ENCODE peak calls at places on chromosome 20, in four cellular contexts. P, M, B and D are unnamed samples.
A peak's percentile ranks its signal among the peaks of the same experiment; 100 is the strongest.

GRCh38 chr20:9400371-9401025 is 113.9 kb upstream of the LAMP5 start:
- DNase-seq in M (no peak), B (no peak), P (no peak), D (no peak)

GRCh38 chr20:56924316-56924975 is 295.3 kb downstream of the TFAP2C start:
- DNase-seq in B (no peak), P (no peak), M (no peak), D (no peak)

GRCh38 chr20:50980071-50980681 is 21.6 kb downstream of the MOCS3 start:
- DNase-seq in M (peak; percentile 64), B (no peak), P (no peak), D (no peak)

GRCh38 chr20:34945315-34946077 is 10.1 kb downstream of the GSS start:
- DNase-seq in M (no peak), B (no peak), P (no peak), D (no peak)

GRCh38 chr20:658731-659291 is 5.8 kb upstream of the SRXN1 start:
- DNase-seq in B (no peak), P (no peak), M (no peak), D (no peak)

GRCh38 chr20:44706371-44707258 is 8.6 kb upstream of the CCN5 start:
- DNase-seq in B (no peak), M (no peak), P (no peak), D (no peak)

GRCh38 chr20:17651761-17652388 is 30.2 kb downstream of the RRBP1 start:
- DNase-seq in B (no peak), M (no peak), P (no peak), D (no peak)

GRCh38 chr20:60071965-60072364 is 113.7 kb downstream of the CDH26 start:
- DNase-seq in B (no peak), M (no peak), P (no peak), D (no peak)

GRCh38 chr20:48986899-48987298 is 59.2 kb upstream of the CSE1L start:
- DNase-seq in B (no peak), M (peak; percentile 49), P (peak; percentile 17), D (peak; percentile 14)

GRCh38 chr20:62837091-62837490 is 20.2 kb downstream of the COL9A3 start:
- DNase-seq in B (no peak), M (no peak), P (no peak), D (no peak)

GRCh38 chr20:44279228-44279627 is 31.8 kb downstream of the FITM2 start:
- DNase-seq in B (no peak), P (no peak), M (no peak), D (no peak)

GRCh38 chr20:48411265-48411664 is 416.5 kb downstream of the PREX1 start:
- DNase-seq in P (no peak), B (no peak), M (no peak), D (no peak)

GRCh38 chr20:43584448-43585138 is 6.1 kb upstream of the IFT52 start:
- DNase-seq in M (peak; percentile 74), B (no peak), P (no peak), D (no peak)

GRCh38 chr20:37379967-37380828 is 34.3 kb downstream of the SRC start:
- DNase-seq in M (peak; percentile 97), P (peak; percentile 39), B (no peak), D (no peak)

GRCh38 chr20:2757969-2758368 is 42.5 kb downstream of the CPXM1 start:
- DNase-seq in P (no peak), B (no peak), M (no peak), D (no peak)

GRCh38 chr20:37651932-37652331 is 41.9 kb upstream of the CTNNBL1 start:
- DNase-seq in M (peak; percentile 51), P (peak; percentile 27), B (no peak), D (peak; percentile 33)

DNA sequence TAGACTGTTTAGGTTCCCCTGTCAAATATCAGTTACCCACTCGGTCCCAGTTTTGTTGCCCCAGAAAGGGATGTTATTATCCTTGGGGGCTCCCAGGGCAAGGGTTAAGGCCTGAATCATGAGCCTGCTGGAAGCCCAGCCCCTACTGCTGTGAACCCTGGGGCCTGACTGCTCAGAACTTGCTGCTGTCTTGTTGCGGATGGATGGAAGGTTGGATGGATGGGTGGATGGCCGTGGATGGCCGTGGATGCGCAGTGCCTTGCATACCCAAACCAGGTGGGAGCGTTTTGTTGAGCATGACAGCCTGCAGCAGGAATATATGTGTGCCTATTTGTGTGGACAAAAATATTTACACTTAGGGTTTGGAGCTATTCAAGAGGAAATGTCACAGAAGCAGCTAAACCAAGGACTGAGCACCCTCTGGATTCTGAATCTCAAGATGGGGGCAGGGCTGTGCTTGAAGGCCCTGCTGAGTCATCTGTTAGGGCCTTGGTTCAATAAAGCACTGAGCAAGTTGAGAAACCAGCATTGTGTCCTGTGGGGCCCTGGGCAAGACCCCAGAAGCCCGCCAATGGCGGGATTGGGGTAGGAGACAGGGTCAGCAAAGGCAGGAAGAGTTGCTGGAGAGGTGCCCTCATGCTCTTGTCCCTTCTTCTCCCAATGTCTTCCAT is 9.6 kb downstream of the CDC25B start:
- DNase-seq in B (no peak), M (no peak), P (peak; percentile 62), D (no peak)
- TF ChIP-seq FOXM1 in B (no peak), M (no peak), P (no peak), D (no peak)

GRCh38 chr20:32968833-32969241 is 35.4 kb downstream of the SUN5 start:
- DNase-seq in P (no peak), B (no peak), M (no peak), D (no peak)
- TF ChIP-seq BHLHE40 in P (no peak), B (no peak), M (no peak), D (no peak)

DNA sequence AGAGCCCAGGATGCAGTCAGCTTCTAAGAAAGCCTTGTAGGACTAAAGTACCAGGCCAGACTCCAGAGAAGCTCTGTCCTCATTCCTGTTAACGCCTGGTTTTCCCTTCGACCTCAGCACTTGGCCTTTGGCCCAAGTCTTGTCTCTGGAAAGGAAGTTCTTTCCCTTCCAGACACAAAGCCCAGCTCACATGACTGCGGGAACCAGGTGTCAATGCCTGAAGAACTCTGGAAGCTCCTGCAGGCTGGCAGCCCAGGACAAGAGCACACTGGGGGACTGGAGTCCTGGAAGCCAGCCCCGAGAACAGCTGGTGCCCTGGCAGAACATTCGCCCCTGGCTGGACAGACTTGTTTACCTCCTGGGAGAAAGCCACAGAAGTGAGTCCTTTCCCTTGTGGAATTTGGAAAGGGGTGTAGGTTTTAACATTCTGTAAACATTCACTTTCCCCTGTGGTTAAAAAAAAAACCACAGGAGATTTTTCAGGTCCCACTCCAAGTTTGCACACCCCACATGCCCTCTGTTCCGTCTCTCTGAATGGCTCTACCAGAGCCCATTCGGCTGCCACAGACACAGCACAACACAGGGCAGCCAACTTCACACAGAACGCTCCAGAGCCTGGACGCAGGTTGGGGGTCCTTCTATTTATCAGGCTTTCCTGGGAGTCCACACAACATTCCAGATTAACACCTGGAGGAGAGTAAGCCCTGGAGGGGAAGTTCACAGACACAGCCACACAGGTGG is 18.1 kb downstream of the ACSS1 start:
- DNase-seq in M (no peak), B (no peak), P (no peak), D (no peak)
- TF ChIP-seq FOXM1 in M (no peak), B (no peak), P (no peak), D (no peak)

DNA sequence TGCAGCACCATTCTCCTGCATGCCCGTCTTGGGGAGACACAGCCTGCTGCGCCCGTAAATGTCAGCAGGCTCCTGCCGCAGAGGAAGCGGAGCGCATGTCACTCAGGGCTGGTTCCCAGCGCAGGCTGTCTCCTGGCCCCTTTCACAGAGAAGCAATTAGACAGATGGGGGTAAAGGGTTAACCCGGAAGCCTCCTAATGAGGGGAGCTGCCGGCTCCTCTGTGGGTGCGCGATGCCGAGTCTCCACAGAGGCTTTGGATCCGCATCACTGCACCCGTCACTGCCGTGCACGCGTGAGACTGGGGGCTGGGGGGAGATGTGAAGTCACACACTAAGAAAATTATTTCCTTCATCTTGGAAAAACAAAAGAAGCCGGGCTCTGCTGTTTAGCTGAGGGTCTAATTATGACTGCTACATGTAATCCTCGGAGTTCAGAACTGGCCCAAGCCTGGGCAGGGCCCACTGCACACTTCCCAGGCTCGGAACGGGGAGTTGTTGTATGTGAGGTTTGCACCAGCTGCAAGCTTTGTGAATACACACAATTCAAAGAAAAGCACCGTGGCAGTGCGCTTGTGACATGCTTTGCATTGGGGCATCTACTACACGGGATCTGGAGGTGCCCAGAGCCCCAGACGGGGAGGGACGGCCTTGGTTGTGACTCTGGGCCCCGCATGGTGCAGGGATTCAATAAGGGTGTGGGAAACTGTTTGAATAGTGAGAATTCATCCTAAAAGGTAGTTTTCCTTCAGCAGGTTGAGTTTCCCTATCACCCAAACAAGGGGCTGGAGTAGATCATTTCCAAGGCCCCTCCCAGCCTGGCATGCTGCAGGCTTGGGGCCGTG is 331.6 kb downstream of the TAF4 start:
- DNase-seq in B (no peak), P (no peak), M (no peak), D (no peak)
- TF ChIP-seq BHLHE40 in B (no peak), P (no peak), M (no peak), D (no peak)